ENCODE peak calls at places on chromosomes 3 and 15, in five cellular contexts. One of them, this sample, is unnamed.
A peak's percentile ranks its signal among the peaks of the same experiment; 100 is the strongest.

GRCh38 chr3:144028798-144029411 is 57.3 kb downstream of the DIPK2A start:
- DNase-seq in breast epithelium: no peak
- DNase-seq in upper lobe of right lung: no peak
- DNase-seq in CD8-positive, alpha-beta memory T cell: no peak
- DNase-seq in NT2/D1: no peak
- DNase-seq in this sample: no peak

GRCh38 chr15:31309893-31310606 is 16.6 kb upstream of the KLF13 start:
- DNase-seq in breast epithelium: peak; percentile 3
- DNase-seq in upper lobe of right lung: no peak
- DNase-seq in CD8-positive, alpha-beta memory T cell: no peak
- DNase-seq in NT2/D1: no peak
- DNase-seq in this sample: no peak

GRCh38 chr3:56494679-56495322 is 26.5 kb upstream of the ERC2 start:
- DNase-seq in breast epithelium: peak; percentile 51
- DNase-seq in upper lobe of right lung: peak; percentile 73
- DNase-seq in CD8-positive, alpha-beta memory T cell: peak; percentile 73
- DNase-seq in NT2/D1: peak; percentile 80
- DNase-seq in this sample: peak; percentile 85

GRCh38 chr3:45182915-45183881 is 37.0 kb upstream of the CDCP1 start:
- DNase-seq in breast epithelium: peak; percentile 38
- DNase-seq in upper lobe of right lung: peak; percentile 71
- DNase-seq in CD8-positive, alpha-beta memory T cell: no peak
- DNase-seq in NT2/D1: no peak
- DNase-seq in this sample: peak; percentile 16

GRCh38 chr3:103218146-103218545 is 783.3 kb downstream of the ZPLD1 start:
- DNase-seq in breast epithelium: no peak
- DNase-seq in upper lobe of right lung: no peak
- DNase-seq in CD8-positive, alpha-beta memory T cell: no peak
- DNase-seq in NT2/D1: no peak
- DNase-seq in this sample: no peak

GRCh38 chr3:32842987-32843386 is 25.2 kb downstream of the TRIM71 start:
- DNase-seq in breast epithelium: no peak
- DNase-seq in upper lobe of right lung: no peak
- DNase-seq in CD8-positive, alpha-beta memory T cell: no peak
- DNase-seq in NT2/D1: peak; percentile 50
- DNase-seq in this sample: no peak

GRCh38 chr15:86630946-86631345 is 551.3 kb downstream of the AGBL1 start:
- DNase-seq in breast epithelium: no peak
- DNase-seq in upper lobe of right lung: no peak
- DNase-seq in CD8-positive, alpha-beta memory T cell: no peak
- DNase-seq in NT2/D1: no peak
- DNase-seq in this sample: no peak

GRCh38 chr15:80216911-80217310 is 35.1 kb downstream of the CTXND1 start:
- DNase-seq in breast epithelium: no peak
- DNase-seq in upper lobe of right lung: no peak
- DNase-seq in CD8-positive, alpha-beta memory T cell: no peak
- DNase-seq in NT2/D1: no peak
- DNase-seq in this sample: no peak

GRCh38 chr3:194675081-194675640 is 3.2 kb upstream of the LSG1 start:
- DNase-seq in breast epithelium: no peak
- DNase-seq in upper lobe of right lung: no peak
- DNase-seq in CD8-positive, alpha-beta memory T cell: no peak
- DNase-seq in NT2/D1: no peak
- DNase-seq in this sample: no peak

GRCh38 chr15:51448592-51449494 is 107.4 kb downstream of the GLDN start:
- DNase-seq in breast epithelium: no peak
- DNase-seq in upper lobe of right lung: no peak
- DNase-seq in CD8-positive, alpha-beta memory T cell: no peak
- DNase-seq in NT2/D1: no peak
- DNase-seq in this sample: no peak

GRCh38 chr3:59161048-59161447 is 111.2 kb upstream of the CFAP20DC start:
- DNase-seq in breast epithelium: no peak
- DNase-seq in upper lobe of right lung: no peak
- DNase-seq in CD8-positive, alpha-beta memory T cell: no peak
- DNase-seq in NT2/D1: no peak
- DNase-seq in this sample: no peak

GRCh38 chr3:107794664-107795443 is 272.1 kb downstream of the BBX start:
- DNase-seq in breast epithelium: no peak
- DNase-seq in upper lobe of right lung: no peak
- DNase-seq in CD8-positive, alpha-beta memory T cell: no peak
- DNase-seq in NT2/D1: no peak
- DNase-seq in this sample: no peak

GRCh38 chr3:141877911-141878310 is 1.5 kb downstream of the ATP1B3 start:
- DNase-seq in breast epithelium: no peak
- DNase-seq in upper lobe of right lung: no peak
- DNase-seq in CD8-positive, alpha-beta memory T cell: no peak
- DNase-seq in NT2/D1: no peak
- DNase-seq in this sample: no peak

GRCh38 chr15:90647326-90647725 is 69.8 kb upstream of the BLM start:
- DNase-seq in breast epithelium: no peak
- DNase-seq in upper lobe of right lung: no peak
- DNase-seq in CD8-positive, alpha-beta memory T cell: no peak
- DNase-seq in NT2/D1: no peak
- DNase-seq in this sample: no peak

GRCh38 chr15:71612066-71612715 is 198.2 kb upstream of the NR2E3 start:
- DNase-seq in breast epithelium: no peak
- DNase-seq in upper lobe of right lung: no peak
- DNase-seq in CD8-positive, alpha-beta memory T cell: no peak
- DNase-seq in NT2/D1: peak; percentile 57
- DNase-seq in this sample: no peak

GRCh38 chr15:67091966-67092677 is 26.7 kb downstream of the SMAD3 start:
- DNase-seq in breast epithelium: no peak
- DNase-seq in upper lobe of right lung: no peak
- DNase-seq in CD8-positive, alpha-beta memory T cell: no peak
- DNase-seq in NT2/D1: no peak
- DNase-seq in this sample: no peak

GRCh38 chr15:92803852-92804609 is 96.1 kb upstream of the CHD2 start:
- DNase-seq in breast epithelium: peak; percentile 89
- DNase-seq in upper lobe of right lung: peak; percentile 92
- DNase-seq in CD8-positive, alpha-beta memory T cell: no peak
- DNase-seq in NT2/D1: no peak
- DNase-seq in this sample: peak; percentile 43

GRCh38 chr3:194872669-194872977 is 186.9 kb downstream of the FAM43A start:
- DNase-seq in breast epithelium: no peak
- DNase-seq in upper lobe of right lung: no peak
- DNase-seq in CD8-positive, alpha-beta memory T cell: no peak
- DNase-seq in NT2/D1: peak; percentile 60
- DNase-seq in this sample: no peak

GRCh38 chr3:55910543-55910942 is 423.4 kb upstream of the WNT5A start:
- DNase-seq in breast epithelium: no peak
- DNase-seq in upper lobe of right lung: no peak
- DNase-seq in CD8-positive, alpha-beta memory T cell: no peak
- DNase-seq in NT2/D1: no peak
- DNase-seq in this sample: no peak

GRCh38 chr3:5339967-5340535 is 152.5 kb downstream of the EDEM1 start:
- DNase-seq in breast epithelium: no peak
- DNase-seq in upper lobe of right lung: no peak
- DNase-seq in CD8-positive, alpha-beta memory T cell: no peak
- DNase-seq in NT2/D1: peak; percentile 54
- DNase-seq in this sample: no peak

GRCh38 chr3:145266368-145266767 is 894.6 kb downstream of the PLOD2 start:
- DNase-seq in breast epithelium: no peak
- DNase-seq in upper lobe of right lung: no peak
- DNase-seq in CD8-positive, alpha-beta memory T cell: no peak
- DNase-seq in NT2/D1: no peak
- DNase-seq in this sample: no peak

GRCh38 chr3:127886276-127886862 is 28.7 kb upstream of the KBTBD12 start:
- DNase-seq in breast epithelium: no peak
- DNase-seq in upper lobe of right lung: no peak
- DNase-seq in CD8-positive, alpha-beta memory T cell: no peak
- DNase-seq in NT2/D1: no peak
- DNase-seq in this sample: no peak

GRCh38 chr3:105539897-105540296 is 173.2 kb downstream of the ALCAM start:
- DNase-seq in breast epithelium: no peak
- DNase-seq in upper lobe of right lung: no peak
- DNase-seq in CD8-positive, alpha-beta memory T cell: no peak
- DNase-seq in NT2/D1: no peak
- DNase-seq in this sample: no peak

GRCh38 chr3:159669024-159669476 is 319.6 kb upstream of the IL12A start:
- DNase-seq in breast epithelium: no peak
- DNase-seq in upper lobe of right lung: no peak
- DNase-seq in CD8-positive, alpha-beta memory T cell: no peak
- DNase-seq in NT2/D1: no peak
- DNase-seq in this sample: no peak

GRCh38 chr15:73747847-73748605 is 5.1 kb downstream of the INSYN1 start:
- DNase-seq in breast epithelium: no peak
- DNase-seq in upper lobe of right lung: no peak
- DNase-seq in CD8-positive, alpha-beta memory T cell: no peak
- DNase-seq in NT2/D1: no peak
- DNase-seq in this sample: no peak

GRCh38 chr3:128274837-128275236 is 121.6 kb downstream of the EEFSEC start:
- DNase-seq in breast epithelium: no peak
- DNase-seq in upper lobe of right lung: no peak
- DNase-seq in CD8-positive, alpha-beta memory T cell: no peak
- DNase-seq in NT2/D1: peak; percentile 42
- DNase-seq in this sample: no peak

GRCh38 chr3:133209871-133210550 is 171.8 kb downstream of the TMEM108 start:
- DNase-seq in breast epithelium: no peak
- DNase-seq in upper lobe of right lung: no peak
- DNase-seq in CD8-positive, alpha-beta memory T cell: no peak
- DNase-seq in NT2/D1: no peak
- DNase-seq in this sample: no peak

GRCh38 chr3:138049157-138049919 is 39.4 kb downstream of the CLDN18 start:
- DNase-seq in breast epithelium: no peak
- DNase-seq in upper lobe of right lung: no peak
- DNase-seq in CD8-positive, alpha-beta memory T cell: no peak
- DNase-seq in NT2/D1: no peak
- DNase-seq in this sample: no peak

GRCh38 chr3:186483611-186484340 is 60.4 kb downstream of the CRYGS start:
- DNase-seq in breast epithelium: no peak
- DNase-seq in upper lobe of right lung: no peak
- DNase-seq in CD8-positive, alpha-beta memory T cell: no peak
- DNase-seq in NT2/D1: no peak
- DNase-seq in this sample: no peak

GRCh38 chr15:101445562-101446526 is 43.7 kb downstream of the PCSK6 start:
- DNase-seq in breast epithelium: no peak
- DNase-seq in upper lobe of right lung: no peak
- DNase-seq in CD8-positive, alpha-beta memory T cell: no peak
- DNase-seq in NT2/D1: no peak
- DNase-seq in this sample: no peak

GRCh38 chr3:14861451-14862302 is 42.9 kb downstream of the FGD5 start:
- DNase-seq in breast epithelium: no peak
- DNase-seq in upper lobe of right lung: no peak
- DNase-seq in CD8-positive, alpha-beta memory T cell: no peak
- DNase-seq in NT2/D1: no peak
- DNase-seq in this sample: no peak

GRCh38 chr15:92634046-92634445 is 21.5 kb downstream of the FAM174B start:
- DNase-seq in breast epithelium: peak; percentile 13
- DNase-seq in upper lobe of right lung: no peak
- DNase-seq in CD8-positive, alpha-beta memory T cell: no peak
- DNase-seq in NT2/D1: peak; percentile 32
- DNase-seq in this sample: no peak

GRCh38 chr3:48647714-48648113 is 12.5 kb upstream of the SLC26A6 start:
- DNase-seq in breast epithelium: no peak
- DNase-seq in upper lobe of right lung: no peak
- DNase-seq in CD8-positive, alpha-beta memory T cell: no peak
- DNase-seq in NT2/D1: no peak
- DNase-seq in this sample: no peak
- H3K9me3 ChIP-seq in breast epithelium: no peaks in the 10 kb centered on the region
- H3K9me3 ChIP-seq in upper lobe of right lung: no peaks in the 10 kb centered on the region
- H3K9me3 ChIP-seq in CD8-positive, alpha-beta memory T cell: no peaks in the 10 kb centered on the region
- H3K9me3 ChIP-seq in NT2/D1: no peaks in the 10 kb centered on the region
- H3K9me3 ChIP-seq in this sample: no peaks in the 10 kb centered on the region

GRCh38 chr3:31654998-31655397 is 122.3 kb downstream of the STT3B start:
- DNase-seq in breast epithelium: no peak
- DNase-seq in upper lobe of right lung: no peak
- DNase-seq in CD8-positive, alpha-beta memory T cell: no peak
- DNase-seq in NT2/D1: no peak
- DNase-seq in this sample: no peak
- H3K9me3 ChIP-seq in breast epithelium: peaks cover 56% of the 10 kb centered on the region
- H3K9me3 ChIP-seq in upper lobe of right lung: peaks cover 42% of the 10 kb centered on the region
- H3K9me3 ChIP-seq in CD8-positive, alpha-beta memory T cell: peaks cover 48% of the 10 kb centered on the region
- H3K9me3 ChIP-seq in NT2/D1: peaks cover 17% of the 10 kb centered on the region
- H3K9me3 ChIP-seq in this sample: peaks cover 60% of the 10 kb centered on the region

GRCh38 chr15:27165590-27165989 is 194.6 kb downstream of the GABRG3 start:
- DNase-seq in breast epithelium: no peak
- DNase-seq in upper lobe of right lung: no peak
- DNase-seq in CD8-positive, alpha-beta memory T cell: no peak
- DNase-seq in NT2/D1: no peak
- DNase-seq in this sample: no peak
- H3K9me3 ChIP-seq in breast epithelium: no peaks in the 10 kb centered on the region
- H3K9me3 ChIP-seq in upper lobe of right lung: no peaks in the 10 kb centered on the region
- H3K9me3 ChIP-seq in CD8-positive, alpha-beta memory T cell: no peaks in the 10 kb centered on the region
- H3K9me3 ChIP-seq in NT2/D1: peaks cover 8% of the 10 kb centered on the region
- H3K9me3 ChIP-seq in this sample: peaks cover 3% of the 10 kb centered on the region

GRCh38 chr15:20348900-20349773 is 192.5 kb downstream of the GOLGA6L6 start:
- DNase-seq in breast epithelium: no peak
- DNase-seq in upper lobe of right lung: peak; percentile 78
- DNase-seq in CD8-positive, alpha-beta memory T cell: no peak
- DNase-seq in NT2/D1: no peak
- DNase-seq in this sample: no peak
- H3K9me3 ChIP-seq in breast epithelium: peaks cover 50% of the 10 kb centered on the region
- H3K9me3 ChIP-seq in upper lobe of right lung: peaks cover 7% of the 10 kb centered on the region
- H3K9me3 ChIP-seq in CD8-positive, alpha-beta memory T cell: no peaks in the 10 kb centered on the region
- H3K9me3 ChIP-seq in NT2/D1: peaks cover 19% of the 10 kb centered on the region
- H3K9me3 ChIP-seq in this sample: no peaks in the 10 kb centered on the region

DNA sequence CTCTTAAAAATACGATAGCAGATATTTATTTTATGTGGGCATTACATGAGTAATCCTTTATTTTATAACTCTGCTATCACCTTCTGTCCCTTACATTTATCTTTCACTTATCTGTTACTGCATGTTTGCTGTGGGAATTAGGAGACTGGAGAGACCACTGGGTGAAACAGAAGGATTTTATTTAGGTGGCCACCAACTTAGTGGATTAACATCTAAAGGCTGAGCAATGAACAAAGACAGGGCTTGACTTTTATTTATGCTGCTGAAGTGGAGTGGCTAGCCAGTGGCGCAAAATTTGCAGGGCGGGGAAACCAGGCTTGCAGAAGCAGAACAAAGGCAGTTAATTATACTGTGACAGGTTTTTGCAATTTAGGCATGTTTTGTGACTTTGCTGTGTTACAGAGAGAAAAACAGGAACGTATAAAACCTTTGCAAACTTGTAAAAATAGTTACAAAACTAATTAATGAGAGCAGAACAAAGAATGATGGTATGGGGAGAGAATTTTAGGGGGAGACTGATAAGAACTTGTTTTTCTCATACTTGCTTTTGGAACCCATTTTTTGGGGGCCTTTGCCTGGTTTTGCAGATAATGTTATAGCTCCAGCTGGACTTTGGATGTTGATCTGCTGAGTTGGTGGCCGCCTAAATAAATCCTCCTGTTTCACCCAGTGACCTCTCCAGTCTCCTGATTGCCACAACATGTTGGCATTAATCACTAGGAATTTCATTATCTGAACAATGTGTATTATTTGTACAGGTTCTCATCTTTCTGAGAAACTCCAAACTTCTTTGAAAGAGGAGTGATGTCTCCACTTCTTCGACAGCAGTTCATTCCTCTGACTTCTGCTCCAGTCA is 18.0 kb downstream of the KLHL24 start:
- DNase-seq in breast epithelium: no peak
- DNase-seq in upper lobe of right lung: no peak
- DNase-seq in CD8-positive, alpha-beta memory T cell: no peak
- DNase-seq in NT2/D1: no peak
- DNase-seq in this sample: peak; percentile 19
- H3K9me3 ChIP-seq in breast epithelium: peaks cover 15% of the 10 kb centered on the region
- H3K9me3 ChIP-seq in upper lobe of right lung: peaks cover 25% of the 10 kb centered on the region
- H3K9me3 ChIP-seq in CD8-positive, alpha-beta memory T cell: peaks cover 22% of the 10 kb centered on the region
- H3K9me3 ChIP-seq in NT2/D1: peaks cover 43% of the 10 kb centered on the region
- H3K9me3 ChIP-seq in this sample: peaks cover 54% of the 10 kb centered on the region

This sample was measured in CD4-positive, CD25-positive, alpha-beta regulatory T cell.